ENCODE peak calls at places on chromosome 16, in eight cellular contexts. One of them, this sample, is unnamed.

GRCh38 chr16:67535201-67535600 is 6.6 kb downstream of the RIPOR1 start:
- DNase-seq in nephron progenitor cell: no peak
- DNase-seq in heart right ventricle: no peak
- DNase-seq in prostate gland: no peak
- DNase-seq in mucosa of descending colon: no peak
- DNase-seq in AG04450: no peak
- DNase-seq in K562: no peak
- DNase-seq in endothelial cell: no peak
- DNase-seq in this sample: no peak

GRCh38 chr16:12340151-12340733 is 363.7 kb downstream of the SNX29 start:
- DNase-seq in heart right ventricle: no peak
- DNase-seq in K562: peak
- DNase-seq in prostate gland: peak
- DNase-seq in nephron progenitor cell: no peak
- DNase-seq in mucosa of descending colon: no peak
- DNase-seq in endothelial cell: peak
- DNase-seq in AG04450: no peak
- DNase-seq in this sample: peak

GRCh38 chr16:31493506-31494125 is 10.7 kb downstream of the SLC5A2 start:
- DNase-seq in K562: no peak
- DNase-seq in AG04450: no peak
- DNase-seq in endothelial cell: no peak
- DNase-seq in heart right ventricle: no peak
- DNase-seq in nephron progenitor cell: no peak
- DNase-seq in prostate gland: no peak
- DNase-seq in mucosa of descending colon: no peak
- DNase-seq in this sample: no peak

GRCh38 chr16:85458952-85459351 is 154.2 kb upstream of the GSE1 start:
- DNase-seq in heart right ventricle: no peak
- DNase-seq in mucosa of descending colon: no peak
- DNase-seq in nephron progenitor cell: no peak
- DNase-seq in endothelial cell: no peak
- DNase-seq in prostate gland: no peak
- DNase-seq in AG04450: no peak
- DNase-seq in K562: no peak
- DNase-seq in this sample: no peak

GRCh38 chr16:30703971-30704370 is 5.0 kb downstream of the SRCAP start:
- DNase-seq in mucosa of descending colon: no peak
- DNase-seq in endothelial cell: no peak
- DNase-seq in prostate gland: no peak
- DNase-seq in AG04450: no peak
- DNase-seq in K562: no peak
- DNase-seq in heart right ventricle: no peak
- DNase-seq in nephron progenitor cell: no peak
- DNase-seq in this sample: no peak

GRCh38 chr16:83200005-83200779 is 573.4 kb downstream of the CDH13 start:
- DNase-seq in endothelial cell: no peak
- DNase-seq in prostate gland: no peak
- DNase-seq in AG04450: no peak
- DNase-seq in K562: no peak
- DNase-seq in mucosa of descending colon: no peak
- DNase-seq in heart right ventricle: peak
- DNase-seq in nephron progenitor cell: no peak
- DNase-seq in this sample: no peak

GRCh38 chr16:12390644-12391043 is 413.0 kb downstream of the CPPED1 start:
- DNase-seq in prostate gland: no peak
- DNase-seq in AG04450: no peak
- DNase-seq in nephron progenitor cell: no peak
- DNase-seq in mucosa of descending colon: no peak
- DNase-seq in endothelial cell: no peak
- DNase-seq in heart right ventricle: no peak
- DNase-seq in K562: no peak
- DNase-seq in this sample: no peak

GRCh38 chr16:75340715-75341500 is 89.5 kb upstream of the BCAR1 start:
- DNase-seq in AG04450: no peak
- DNase-seq in nephron progenitor cell: no peak
- DNase-seq in K562: no peak
- DNase-seq in heart right ventricle: no peak
- DNase-seq in mucosa of descending colon: no peak
- DNase-seq in prostate gland: no peak
- DNase-seq in endothelial cell: peak
- DNase-seq in this sample: no peak

GRCh38 chr16:27838536-27839175 is 224.9 kb downstream of the GSG1L start:
- DNase-seq in heart right ventricle: no peak
- DNase-seq in prostate gland: no peak
- DNase-seq in AG04450: no peak
- DNase-seq in K562: no peak
- DNase-seq in endothelial cell: no peak
- DNase-seq in mucosa of descending colon: no peak
- DNase-seq in nephron progenitor cell: no peak
- DNase-seq in this sample: no peak

GRCh38 chr16:85393674-85394510 is 219.2 kb upstream of the GSE1 start:
- DNase-seq in mucosa of descending colon: peak
- DNase-seq in AG04450: no peak
- DNase-seq in K562: peak
- DNase-seq in endothelial cell: peak
- DNase-seq in nephron progenitor cell: peak
- DNase-seq in prostate gland: no peak
- DNase-seq in heart right ventricle: peak
- DNase-seq in this sample: peak

GRCh38 chr16:21228473-21228872 is 5.0 kb upstream of the ANKS4B start:
- DNase-seq in mucosa of descending colon: no peak
- DNase-seq in heart right ventricle: no peak
- DNase-seq in AG04450: no peak
- DNase-seq in nephron progenitor cell: no peak
- DNase-seq in prostate gland: no peak
- DNase-seq in K562: no peak
- DNase-seq in endothelial cell: no peak
- DNase-seq in this sample: no peak

GRCh38 chr16:26672206-26672605 is 394.5 kb upstream of the C16orf82 start:
- DNase-seq in mucosa of descending colon: no peak
- DNase-seq in K562: no peak
- DNase-seq in heart right ventricle: no peak
- DNase-seq in AG04450: no peak
- DNase-seq in prostate gland: no peak
- DNase-seq in endothelial cell: no peak
- DNase-seq in nephron progenitor cell: no peak
- DNase-seq in this sample: no peak

GRCh38 chr16:1279945-1280589 is 24.2 kb downstream of the TPSD1 start:
- DNase-seq in endothelial cell: no peak
- DNase-seq in prostate gland: no peak
- DNase-seq in K562: no peak
- DNase-seq in mucosa of descending colon: peak
- DNase-seq in heart right ventricle: no peak
- DNase-seq in AG04450: no peak
- DNase-seq in nephron progenitor cell: no peak
- DNase-seq in this sample: no peak

GRCh38 chr16:18800674-18801196 is 614 bp downstream of the ARL6IP1 start:
- DNase-seq in AG04450: no peak
- DNase-seq in mucosa of descending colon: no peak
- DNase-seq in prostate gland: no peak
- DNase-seq in heart right ventricle: no peak
- DNase-seq in endothelial cell: peak
- DNase-seq in K562: peak
- DNase-seq in nephron progenitor cell: peak
- DNase-seq in this sample: peak

GRCh38 chr16:69942627-69943170 is 8.4 kb upstream of the CLEC18A start:
- DNase-seq in heart right ventricle: no peak
- DNase-seq in AG04450: no peak
- DNase-seq in endothelial cell: no peak
- DNase-seq in nephron progenitor cell: no peak
- DNase-seq in K562: no peak
- DNase-seq in mucosa of descending colon: no peak
- DNase-seq in prostate gland: no peak
- DNase-seq in this sample: no peak

GRCh38 chr16:3022697-3023414 is 886 bp downstream of the HCFC1R1 start:
- DNase-seq in prostate gland: no peak
- DNase-seq in nephron progenitor cell: no peak
- DNase-seq in heart right ventricle: peak
- DNase-seq in AG04450: no peak
- DNase-seq in K562: peak
- DNase-seq in mucosa of descending colon: peak
- DNase-seq in endothelial cell: no peak
- DNase-seq in this sample: no peak

GRCh38 chr16:2149630-2150417 is 1.4 kb downstream of the RAB26 start:
- DNase-seq in mucosa of descending colon: peak
- DNase-seq in heart right ventricle: no peak
- DNase-seq in K562: peak
- DNase-seq in nephron progenitor cell: no peak
- DNase-seq in endothelial cell: no peak
- DNase-seq in AG04450: no peak
- DNase-seq in prostate gland: no peak
- DNase-seq in this sample: no peak

GRCh38 chr16:17433577-17433960 is 37.2 kb downstream of the XYLT1 start:
- DNase-seq in K562: no peak
- DNase-seq in AG04450: no peak
- DNase-seq in nephron progenitor cell: no peak
- DNase-seq in prostate gland: no peak
- DNase-seq in heart right ventricle: no peak
- DNase-seq in endothelial cell: no peak
- DNase-seq in mucosa of descending colon: no peak
- DNase-seq in this sample: no peak

GRCh38 chr16:11297492-11298142 is 16.5 kb upstream of the PRM1 start:
- DNase-seq in K562: peak
- DNase-seq in endothelial cell: peak
- DNase-seq in nephron progenitor cell: peak
- DNase-seq in mucosa of descending colon: peak
- DNase-seq in AG04450: peak
- DNase-seq in prostate gland: peak
- DNase-seq in heart right ventricle: peak
- DNase-seq in this sample: peak
- TF ChIP-seq CTCF in K562: no peak
- TF ChIP-seq CTCF in endothelial cell: no peak
- TF ChIP-seq CTCF in nephron progenitor cell: no peak
- TF ChIP-seq CTCF in mucosa of descending colon: no peak
- TF ChIP-seq CTCF in AG04450: no peak
- TF ChIP-seq CTCF in prostate gland: peak
- TF ChIP-seq CTCF in heart right ventricle: no peak
- TF ChIP-seq CTCF in this sample: no peak

DNA sequence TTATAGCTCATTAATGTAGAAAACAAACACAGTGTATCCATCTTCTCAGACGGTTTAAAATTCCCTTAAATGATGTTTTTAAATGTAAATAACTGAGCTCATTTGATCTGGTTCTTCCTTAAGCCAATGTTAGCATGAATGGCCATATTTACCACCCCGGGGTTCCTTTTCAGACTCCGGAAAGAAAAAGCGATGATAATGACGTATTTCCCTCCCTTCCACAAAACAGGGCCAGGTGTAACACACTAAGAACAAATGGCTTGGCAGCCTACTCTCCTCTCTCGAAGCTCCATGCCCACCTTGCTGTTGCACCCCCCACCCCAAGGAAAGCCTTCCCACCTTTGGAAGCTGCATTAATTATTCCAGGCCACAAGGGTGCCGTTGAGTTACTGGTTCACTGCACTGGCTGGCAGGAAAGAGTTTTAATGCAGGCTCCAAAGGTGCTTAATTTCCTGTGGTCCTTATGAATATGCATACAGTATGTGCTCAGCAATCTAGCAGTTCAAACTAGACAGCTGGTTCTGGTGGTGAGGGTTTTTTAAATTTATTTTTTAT is 378.9 kb downstream of the WWOX start:
- DNase-seq in AG04450: no peak
- DNase-seq in prostate gland: no peak
- DNase-seq in mucosa of descending colon: no peak
- DNase-seq in heart right ventricle: no peak
- DNase-seq in K562: no peak
- DNase-seq in nephron progenitor cell: no peak
- DNase-seq in endothelial cell: peak
- DNase-seq in this sample: no peak
- TF ChIP-seq CTCF in AG04450: no peak
- TF ChIP-seq CTCF in prostate gland: peak
- TF ChIP-seq CTCF in mucosa of descending colon: no peak
- TF ChIP-seq CTCF in heart right ventricle: peak
- TF ChIP-seq CTCF in K562: no peak
- TF ChIP-seq CTCF in nephron progenitor cell: peak
- TF ChIP-seq CTCF in endothelial cell: peak
- TF ChIP-seq CTCF in this sample: no peak

DNA sequence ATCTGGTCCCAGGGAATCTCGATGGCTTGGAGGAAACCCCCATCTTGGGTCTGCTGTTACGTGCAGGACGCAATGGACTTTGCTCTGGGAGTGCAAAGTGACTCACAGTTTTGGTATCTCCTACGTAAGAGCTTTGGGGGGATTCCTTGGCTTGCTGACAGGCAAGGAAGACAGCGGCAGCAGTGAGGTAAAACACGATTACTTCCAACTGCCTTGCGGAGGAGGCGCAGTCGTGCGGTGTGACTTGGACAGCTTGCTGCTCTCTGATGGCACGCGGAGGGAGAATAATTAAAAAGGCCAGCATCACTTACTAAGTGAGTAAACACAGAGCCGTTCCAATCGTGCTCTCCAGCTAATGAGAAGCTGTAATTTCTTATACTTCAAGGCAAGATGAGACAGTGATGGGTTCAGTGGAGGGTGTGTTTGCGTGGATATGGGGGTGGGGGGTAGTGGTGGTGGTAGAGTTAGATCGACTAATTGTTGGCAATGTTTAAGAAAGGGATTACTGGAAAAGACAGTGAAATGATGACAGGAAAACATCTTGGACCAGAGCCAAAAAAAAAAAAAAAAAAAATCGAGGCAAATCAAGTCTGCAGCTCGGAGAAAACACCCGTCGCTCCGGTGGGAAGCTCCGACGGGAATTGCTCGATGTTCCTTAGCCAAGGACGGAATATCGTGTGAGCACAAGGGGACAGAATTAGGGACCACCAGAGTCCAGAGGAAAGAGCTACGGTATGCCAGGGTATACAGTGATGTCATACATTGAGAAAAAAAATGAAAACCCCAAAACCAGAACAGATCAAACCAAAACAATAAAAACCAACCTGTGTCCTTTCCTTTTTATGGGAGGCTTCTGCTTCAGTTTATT is 184.9 kb upstream of the ZFHX3 start:
- DNase-seq in nephron progenitor cell: no peak
- DNase-seq in AG04450: peak
- DNase-seq in heart right ventricle: peak
- DNase-seq in prostate gland: no peak
- DNase-seq in endothelial cell: no peak
- DNase-seq in K562: no peak
- DNase-seq in mucosa of descending colon: no peak
- DNase-seq in this sample: no peak
- TF ChIP-seq CTCF in nephron progenitor cell: no peak
- TF ChIP-seq CTCF in AG04450: no peak
- TF ChIP-seq CTCF in heart right ventricle: no peak
- TF ChIP-seq CTCF in prostate gland: no peak
- TF ChIP-seq CTCF in endothelial cell: no peak
- TF ChIP-seq CTCF in K562: no peak
- TF ChIP-seq CTCF in mucosa of descending colon: no peak
- TF ChIP-seq CTCF in this sample: no peak

GRCh38 chr16:90011908-90012501 is 7.3 kb downstream of the DBNDD1 start:
- DNase-seq in mucosa of descending colon: no peak
- DNase-seq in K562: no peak
- DNase-seq in nephron progenitor cell: no peak
- DNase-seq in prostate gland: no peak
- DNase-seq in AG04450: no peak
- DNase-seq in endothelial cell: no peak
- DNase-seq in heart right ventricle: no peak
- DNase-seq in this sample: no peak
- TF ChIP-seq CTCF in mucosa of descending colon: no peak
- TF ChIP-seq CTCF in K562: no peak
- TF ChIP-seq CTCF in nephron progenitor cell: no peak
- TF ChIP-seq CTCF in prostate gland: no peak
- TF ChIP-seq CTCF in AG04450: no peak
- TF ChIP-seq CTCF in endothelial cell: no peak
- TF ChIP-seq CTCF in heart right ventricle: no peak
- TF ChIP-seq CTCF in this sample: no peak